ENCODE peak calls at places on chromosomes 13 and 19, in eight cellular contexts. H is HL-60, G is HCT116, N is SK-N-SH, V is HepG2, E is GM12878, O is K562, D is Panc1. M is an unnamed sample.

GRCh38 chr19:5094768-5095567 is 126.1 kb downstream of the KDM4B start:
- DNase-seq in H (no peak), G (no peak), N (peak), V (no peak), E (no peak), O (no peak), D (no peak), M (no peak)

GRCh38 chr13:98977568-98978270 is at the start of gene DOCK9:
- DNase-seq in H (no peak), G (no peak), N (no peak), V (no peak), E (no peak), O (no peak), D (no peak), M (peak)

GRCh38 chr13:106038752-106039151 is 496.7 kb downstream of the EFNB2 start:
- DNase-seq in H (no peak), G (peak), N (no peak), V (no peak), E (no peak), O (no peak), D (no peak), M (no peak)

GRCh38 chr13:98370806-98371553 is 193.9 kb upstream of the RNF113B start:
- DNase-seq in H (no peak), G (no peak), N (no peak), V (no peak), E (no peak), O (no peak), D (no peak), M (no peak)

GRCh38 chr13:41864658-41865057 is 96.3 kb downstream of the VWA8 start:
- DNase-seq in H (peak), G (no peak), N (no peak), V (no peak), E (no peak), O (no peak), D (no peak), M (no peak)

GRCh38 chr19:41521860-41522555 is 54.0 kb upstream of the CEACAM21 start:
- DNase-seq in H (no peak), G (no peak), N (peak), V (no peak), E (no peak), O (no peak), D (no peak), M (peak)

GRCh38 chr13:112693831-112694497 is 4.1 kb downstream of the ATP11A start:
- DNase-seq in H (peak), G (no peak), N (no peak), V (no peak), E (no peak), O (no peak), D (no peak), M (no peak)

GRCh38 chr19:42419309-42419708 is 7.9 kb downstream of the LIPE start:
- DNase-seq in H (no peak), G (no peak), N (no peak), V (no peak), E (no peak), O (no peak), D (no peak), M (no peak)

GRCh38 chr19:30482956-30483355 is 110.8 kb downstream of the ZNF536 start:
- DNase-seq in H (no peak), G (no peak), N (no peak), V (no peak), E (no peak), O (no peak), D (no peak), M (no peak)

GRCh38 chr19:45508931-45509691 is 1.8 kb downstream of the VASP start:
- DNase-seq in H (peak), G (no peak), N (peak), V (peak), E (peak), O (peak), D (no peak), M (peak)

GRCh38 chr19:33235996-33236350 is 10.3 kb upstream of the SLC7A10 start:
- DNase-seq in H (no peak), G (no peak), N (no peak), V (no peak), E (no peak), O (no peak), D (no peak), M (no peak)

GRCh38 chr13:27868639-27869435 is 51.0 kb upstream of the PDX1 start:
- DNase-seq in H (no peak), G (peak), N (no peak), V (no peak), E (no peak), O (no peak), D (peak), M (peak)

GRCh38 chr19:42285546-42285945 is 16.4 kb upstream of the PRR19 start:
- DNase-seq in H (no peak), G (no peak), N (no peak), V (no peak), E (no peak), O (peak), D (no peak), M (no peak)

GRCh38 chr13:109691689-109692088 is 94.7 kb downstream of the IRS2 start:
- DNase-seq in H (no peak), G (no peak), N (no peak), V (no peak), E (no peak), O (no peak), D (no peak), M (no peak)

GRCh38 chr13:29771247-29771646 is 79.2 kb downstream of the UBL3 start:
- DNase-seq in H (no peak), G (peak), N (peak), V (peak), E (no peak), O (peak), D (no peak), M (peak)

GRCh38 chr19:29003641-29004409 is 209.1 kb downstream of the UQCRFS1 start:
- DNase-seq in H (no peak), G (no peak), N (no peak), V (no peak), E (no peak), O (no peak), D (no peak), M (no peak)

GRCh38 chr19:10603873-10604459 is 16.9 kb upstream of the AP1M2 start:
- DNase-seq in H (no peak), G (no peak), N (peak), V (no peak), E (peak), O (no peak), D (no peak), M (no peak)

GRCh38 chr19:8306235-8307054 is 1.7 kb downstream of the CD320 start:
- DNase-seq in H (no peak), G (no peak), N (no peak), V (no peak), E (no peak), O (no peak), D (no peak), M (no peak)

GRCh38 chr13:27641711-27642502 is 20.2 kb downstream of the POLR1D start:
- DNase-seq in H (no peak), G (no peak), N (no peak), V (peak), E (no peak), O (no peak), D (no peak), M (no peak)

GRCh38 chr13:35552172-35552844 is 75.8 kb upstream of the MAB21L1 start:
- DNase-seq in H (no peak), G (no peak), N (no peak), V (no peak), E (no peak), O (no peak), D (no peak), M (no peak)

GRCh38 chr13:73201601-73202000 is 142.8 kb downstream of the KLF5 start:
- DNase-seq in H (no peak), G (no peak), N (no peak), V (no peak), E (no peak), O (no peak), D (no peak), M (no peak)

GRCh38 chr13:30463820-30464495 is 1.8 kb downstream of the HMGB1 start:
- DNase-seq in H (no peak), G (no peak), N (no peak), V (peak), E (no peak), O (peak), D (no peak), M (no peak)

GRCh38 chr19:33797821-33798633 is 1.4 kb downstream of the KCTD15 start:
- DNase-seq in H (no peak), G (no peak), N (peak), V (no peak), E (no peak), O (peak), D (no peak), M (peak)

GRCh38 chr19:34962945-34963530 is 991 bp downstream of the ZNF792 start:
- DNase-seq in H (no peak), G (no peak), N (peak), V (no peak), E (no peak), O (peak), D (no peak), M (no peak)

GRCh38 chr19:4065430-4066175 is 1.1 kb downstream of the ZBTB7A start:
- DNase-seq in H (peak), G (peak), N (peak), V (peak), E (peak), O (peak), D (peak), M (peak)
- TF ChIP-seq POLR2AphosphoS5 in H (peak), G (peak), N (no peak), V (no peak), E (no peak), O (peak), D (no peak), M (no peak)

GRCh38 chr13:53064721-53065120 is 36.1 kb downstream of the OLFM4 start:
- DNase-seq in H (no peak), G (no peak), N (peak), V (no peak), E (no peak), O (no peak), D (no peak), M (no peak)
- TF ChIP-seq REST in H (no peak), G (no peak), N (no peak), V (no peak), E (no peak), O (no peak), D (no peak), M (no peak)

GRCh38 chr19:16136185-16137067 is 7.1 kb upstream of the HSH2D start:
- DNase-seq in H (no peak), G (no peak), N (no peak), V (no peak), E (no peak), O (no peak), D (no peak), M (no peak)

GRCh38 chr19:16131648-16132047 is 11.8 kb upstream of the HSH2D start:
- DNase-seq in H (no peak), G (no peak), N (no peak), V (no peak), E (no peak), O (no peak), D (no peak), M (no peak)

GRCh38 chr19:16133818-16134217 is 9.7 kb upstream of the HSH2D start:
- DNase-seq in H (no peak), G (no peak), N (no peak), V (no peak), E (no peak), O (no peak), D (no peak), M (no peak)

GRCh38 chr19:16134510-16134909 is 9.0 kb upstream of the HSH2D start:
- DNase-seq in H (no peak), G (no peak), N (no peak), V (no peak), E (peak), O (no peak), D (no peak), M (no peak)

DNA sequence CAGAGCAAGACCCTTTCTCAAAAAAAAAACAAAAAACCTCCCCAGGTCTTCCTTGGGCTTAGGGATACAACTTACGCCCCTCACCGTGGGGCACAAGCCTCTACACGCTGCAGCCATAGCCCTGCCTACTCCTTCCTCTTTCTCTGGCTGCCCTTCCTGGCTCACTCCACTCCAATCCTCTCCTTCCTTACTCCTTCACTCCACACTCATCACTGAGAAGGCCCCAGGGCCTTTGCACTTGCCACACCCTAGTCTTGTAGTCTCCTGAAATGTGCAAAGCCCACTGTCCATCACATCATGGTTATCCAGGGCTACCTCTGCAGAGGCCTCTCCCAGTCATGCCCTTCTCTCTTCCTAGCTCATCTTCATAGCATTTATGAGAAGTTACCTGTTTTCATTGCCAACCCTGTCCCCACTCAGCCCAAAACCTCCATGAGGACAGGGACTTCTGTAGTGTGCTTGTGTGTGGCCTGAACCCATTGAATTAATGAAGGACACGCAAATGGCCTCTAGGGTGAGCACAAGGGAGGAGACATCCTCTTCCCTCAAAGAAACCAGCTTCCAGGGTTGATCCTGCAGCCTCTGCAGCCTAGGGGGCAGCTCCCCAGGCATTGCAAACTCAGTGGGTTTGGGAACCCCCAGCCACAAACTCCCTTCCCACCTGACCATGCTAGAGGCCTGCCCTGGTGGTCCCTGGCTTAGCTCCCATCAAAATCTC is 7.9 kb upstream of the HSH2D start:
- DNase-seq in H (no peak), G (no peak), N (no peak), V (no peak), E (no peak), O (no peak), D (no peak), M (no peak)
- TF ChIP-seq POLR2AphosphoS5 in H (peak), G (no peak), N (no peak), V (no peak), E (no peak), O (no peak), D (no peak), M (no peak)

DNA sequence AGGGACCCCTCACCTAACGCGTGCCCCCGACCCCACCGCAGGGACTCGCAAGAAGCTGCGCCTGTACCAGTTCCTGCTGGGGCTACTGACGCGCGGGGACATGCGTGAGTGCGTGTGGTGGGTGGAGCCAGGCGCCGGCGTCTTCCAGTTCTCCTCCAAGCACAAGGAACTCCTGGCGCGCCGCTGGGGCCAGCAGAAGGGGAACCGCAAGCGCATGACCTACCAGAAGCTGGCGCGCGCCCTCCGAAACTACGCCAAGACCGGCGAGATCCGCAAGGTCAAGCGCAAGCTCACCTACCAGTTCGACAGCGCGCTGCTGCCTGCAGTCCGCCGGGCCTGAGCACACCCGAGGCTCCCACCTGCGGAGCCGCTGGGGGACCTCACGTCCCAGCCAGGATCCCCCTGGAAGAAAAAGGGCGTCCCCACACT is 4.7 kb upstream of the MYBPC2 start:
- DNase-seq in H (peak), G (no peak), N (no peak), V (no peak), E (no peak), O (no peak), D (no peak), M (peak)
- TF ChIP-seq REST in H (no peak), G (no peak), N (no peak), V (no peak), E (no peak), O (no peak), D (no peak), M (no peak)

GRCh38 chr13:23433171-23434153 is at the start of gene SACS:
- DNase-seq in H (no peak), G (no peak), N (peak), V (no peak), E (no peak), O (no peak), D (no peak), M (peak)
- TF ChIP-seq POLR2AphosphoS5 in H (no peak), G (no peak), N (no peak), V (no peak), E (no peak), O (no peak), D (no peak), M (peak)

DNA sequence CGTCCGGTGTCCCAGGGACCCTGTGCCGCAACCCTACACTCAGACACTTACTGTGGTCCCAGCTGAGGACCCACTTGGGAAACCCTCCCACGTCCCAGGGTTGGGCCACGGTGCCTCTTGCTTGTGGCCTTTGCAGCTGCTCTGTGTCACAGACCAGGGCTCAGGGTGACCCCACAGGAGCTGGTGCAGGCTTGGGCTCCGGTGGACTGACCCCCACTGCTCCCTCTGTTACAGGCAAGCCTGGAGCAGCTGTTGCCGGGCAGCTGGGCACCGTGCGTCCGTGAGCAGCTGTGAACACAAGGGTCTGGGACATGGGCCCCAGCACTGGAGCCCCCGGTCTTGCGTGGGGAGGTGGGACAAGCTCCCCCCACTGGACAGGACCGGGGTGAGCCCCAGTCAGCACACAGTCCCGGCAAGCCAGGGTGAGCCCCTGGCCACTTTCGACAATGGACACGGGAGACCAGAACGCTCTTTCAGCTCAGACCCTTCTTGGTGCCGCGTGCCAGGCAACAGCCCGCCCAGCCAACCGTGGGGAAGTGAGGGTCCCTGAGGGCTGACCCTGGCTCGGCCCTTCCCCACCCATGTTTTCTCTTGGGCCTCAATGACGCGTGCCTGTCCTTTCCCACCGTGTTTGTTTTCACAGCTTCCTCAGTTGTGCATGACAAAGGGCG is 65.7 kb upstream of the C13orf46 start:
- DNase-seq in H (no peak), G (no peak), N (no peak), V (no peak), E (no peak), O (no peak), D (no peak), M (no peak)
- TF ChIP-seq REST in H (no peak), G (no peak), N (no peak), V (no peak), E (no peak), O (no peak), D (no peak), M (no peak)

DNA sequence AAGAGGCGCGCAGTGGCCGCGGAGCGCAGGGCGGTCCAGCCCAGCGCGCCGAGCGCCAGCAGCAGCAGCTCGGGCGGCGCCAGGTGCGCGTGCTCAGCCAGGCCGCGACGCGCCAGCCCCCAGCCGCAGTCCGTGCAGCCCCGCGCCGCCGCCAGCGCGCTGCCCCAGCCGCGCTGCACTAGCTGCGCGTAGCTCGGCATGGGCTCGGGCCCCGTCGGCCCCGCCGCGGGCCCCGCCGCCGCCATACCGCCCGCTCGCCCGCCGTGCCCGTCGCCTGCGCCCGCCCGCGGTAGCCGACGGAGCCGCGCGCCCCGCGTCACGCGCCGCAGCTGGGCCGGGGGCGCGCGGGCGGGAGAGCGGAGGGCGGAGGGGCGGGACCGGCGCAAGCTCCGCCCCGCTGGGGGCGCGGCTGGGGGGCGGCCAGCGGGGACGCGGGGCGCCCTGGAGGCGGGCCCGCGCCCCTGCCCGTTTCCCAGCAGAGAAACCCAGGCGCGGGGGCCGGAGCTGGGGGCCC is at the start of gene CERS1:
- DNase-seq in H (no peak), G (no peak), N (peak), V (no peak), E (no peak), O (peak), D (no peak), M (peak)
- TF ChIP-seq POLR2AphosphoS5 in H (no peak), G (no peak), N (no peak), V (no peak), E (no peak), O (no peak), D (no peak), M (no peak)

DNA sequence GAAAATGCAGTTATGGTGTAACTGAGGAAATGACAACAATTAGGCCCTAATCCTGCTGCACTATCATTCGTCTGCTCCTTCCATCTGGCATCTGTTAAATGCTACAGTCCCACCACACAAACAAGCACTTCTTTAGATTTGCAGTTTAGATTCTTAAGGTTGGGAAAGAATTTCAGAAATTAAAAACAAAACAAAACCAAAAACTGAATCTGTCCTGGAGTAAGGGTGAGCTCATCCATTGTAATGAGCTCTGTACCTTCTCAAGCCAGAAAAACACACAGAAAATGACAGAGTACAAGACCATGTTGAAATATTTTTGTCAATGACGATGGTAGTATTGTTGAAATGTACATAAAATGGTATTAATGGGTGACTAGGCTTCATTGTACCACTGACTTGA is 28.3 kb downstream of the SMAD9 start:
- DNase-seq in H (no peak), G (no peak), N (no peak), V (no peak), E (no peak), O (no peak), D (no peak), M (no peak)
- TF ChIP-seq REST in H (no peak), G (no peak), N (no peak), V (no peak), E (no peak), O (no peak), D (no peak), M (no peak)

M was measured in GM23338.